ENCODE peak calls at places on chromosomes 13 and 19, in five cellular contexts. A, S, Y, K and H are unnamed samples.

GRCh38 chr19:57599377-57599760 is 316 bp upstream of the ZNF530 start:
- DNase-seq in A (no peak), Y (no peak), S (no peak), K (no peak), H (no peak)

GRCh38 chr13:33745370-33746324 is 72.3 kb upstream of the RFC3 start:
- DNase-seq in Y (no peak), A (no peak), K (no peak), S (no peak), H (no peak)

GRCh38 chr19:40266912-40267600 is 18.1 kb downstream of the AKT2 start:
- DNase-seq in Y (no peak), K (no peak), S (peak; percentile 30), A (no peak), H (no peak)

GRCh38 chr13:50844181-50844875 is 836 bp upstream of the DLEU7 start:
- DNase-seq in S (no peak), K (no peak), Y (no peak), A (no peak), H (no peak)

GRCh38 chr13:27313742-27314141 is 43.1 kb downstream of the RASL11A start:
- DNase-seq in S (no peak), Y (no peak), K (no peak), A (peak; percentile 22), H (no peak)

GRCh38 chr19:38949580-38950367 is 19.0 kb downstream of the MRPS12 start:
- DNase-seq in Y (peak; percentile 77), A (peak; percentile 25), S (peak; percentile 93), K (peak; percentile 80), H (peak; percentile 99)

GRCh38 chr13:52158629-52159158 is 703 bp downstream of the NEK3 start:
- DNase-seq in S (peak; percentile 31), A (peak; percentile 28), Y (peak; percentile 61), K (no peak), H (no peak)

GRCh38 chr19:50796128-50796633 is 6.0 kb downstream of the ACP4 start:
- DNase-seq in S (no peak), K (no peak), A (no peak), Y (no peak), H (no peak)

GRCh38 chr19:34368338-34368737 is 3.3 kb downstream of the GPI start:
- DNase-seq in S (no peak), K (no peak), Y (no peak), A (no peak), H (no peak)

GRCh38 chr13:21243045-21243842 is 66.8 kb downstream of the MRPL57 start:
- DNase-seq in K (no peak), A (no peak), S (peak; percentile 10), Y (no peak), H (no peak)

GRCh38 chr19:44796701-44797115 is 12.2 kb upstream of the BCAM start:
- DNase-seq in A (peak; percentile 23), K (no peak), Y (peak; percentile 38), S (peak; percentile 67), H (peak; percentile 55)

GRCh38 chr13:27135023-27135422 is 36.6 kb downstream of the USP12 start:
- DNase-seq in K (no peak), A (no peak), Y (no peak), S (no peak), H (no peak)

GRCh38 chr13:21615427-21615826 is 11.5 kb upstream of the MICU2 start:
- DNase-seq in S (no peak), A (no peak), Y (no peak), K (no peak), H (no peak)

GRCh38 chr13:40271931-40272775 is 394.3 kb downstream of the FOXO1 start:
- DNase-seq in K (no peak), Y (peak; percentile 13), A (peak; percentile 22), S (peak; percentile 23), H (no peak)

GRCh38 chr13:41398494-41399190 is 58.7 kb upstream of the RGCC start:
- DNase-seq in S (no peak), Y (no peak), K (no peak), A (no peak), H (no peak)

GRCh38 chr19:38308006-38308766 is 4.1 kb downstream of the C19orf33 start:
- DNase-seq in A (no peak), Y (no peak), K (no peak), S (no peak), H (no peak)

GRCh38 chr13:106958690-106959089 is 390.8 kb upstream of the ARGLU1 start:
- DNase-seq in A (no peak), S (no peak), K (no peak), Y (no peak), H (no peak)

GRCh38 chr13:29436291-29436690 is 159.2 kb downstream of the SLC7A1 start:
- DNase-seq in K (no peak), A (peak; percentile 70), S (no peak), Y (peak; percentile 66), H (no peak)

GRCh38 chr19:1503925-1504430 is 8.8 kb downstream of the ADAMTSL5 start:
- DNase-seq in S (no peak), A (no peak), K (no peak), Y (no peak), H (no peak)

GRCh38 chr13:108437496-108437895 is 168.0 kb downstream of the TNFSF13B start:
- DNase-seq in Y (no peak), S (no peak), A (no peak), K (no peak), H (no peak)

GRCh38 chr19:7251502-7251901 is 42.7 kb downstream of the INSR start:
- DNase-seq in Y (no peak), S (no peak), K (no peak), A (no peak), H (no peak)

GRCh38 chr19:48221628-48222027 is 34.1 kb downstream of the CARD8 start:
- DNase-seq in S (no peak), Y (no peak), K (no peak), A (no peak), H (no peak)

GRCh38 chr19:12788682-12789097 is 2.6 kb upstream of the JUNB start:
- DNase-seq in A (peak; percentile 75), Y (peak; percentile 88), K (no peak), S (peak; percentile 73), H (peak; percentile 59)

GRCh38 chr13:64529874-64530485 is 2700.2 kb downstream of the PCDH9 start:
- DNase-seq in S (peak; percentile 55), K (no peak), A (no peak), Y (peak; percentile 7), H (peak; percentile 40)

GRCh38 chr19:44753932-44754742 is 5.6 kb downstream of the BCL3 start:
- DNase-seq in A (peak; percentile 77), Y (peak; percentile 89), S (peak; percentile 69), K (no peak), H (peak; percentile 83)

GRCh38 chr13:110811751-110812110 is 98.2 kb downstream of the ING1 start:
- DNase-seq in Y (no peak), K (no peak), S (no peak), A (no peak), H (no peak)

GRCh38 chr13:110811008-110811720 is 97.7 kb downstream of the ING1 start:
- DNase-seq in Y (no peak), S (no peak), A (no peak), K (no peak), H (no peak)

GRCh38 chr13:110809871-110810486 is 96.5 kb downstream of the ING1 start:
- DNase-seq in Y (no peak), K (no peak), S (no peak), A (no peak), H (no peak)

GRCh38 chr13:110807546-110807945 is 94.0 kb downstream of the ING1 start:
- DNase-seq in Y (no peak), K (no peak), S (no peak), A (no peak), H (no peak)

DNA sequence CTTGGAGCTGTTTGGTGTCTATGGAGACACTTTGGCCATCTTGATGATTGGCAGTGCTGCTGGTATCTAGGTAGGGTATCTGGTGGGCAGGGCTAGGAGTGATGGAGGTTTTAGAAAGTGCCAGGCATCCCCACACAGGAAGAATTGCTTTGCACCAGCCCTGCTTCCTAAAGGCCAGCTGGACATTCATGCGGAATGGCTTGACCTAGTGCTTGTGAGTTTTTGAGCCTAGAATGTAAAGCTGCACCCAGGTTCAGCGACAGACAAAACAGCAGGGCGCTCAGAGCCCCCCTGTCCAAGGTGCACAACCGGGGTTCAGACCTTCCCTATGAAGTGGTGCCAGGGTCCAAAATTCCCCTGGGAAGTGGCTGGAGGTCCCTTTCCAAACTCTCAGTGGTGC is 93.1 kb downstream of the ING1 start:
- DNase-seq in A (no peak), S (no peak), K (no peak), Y (no peak), H (no peak)
- H3K23ac ChIP-seq in A (no peak overlapping the region), S (no peak overlapping the region), K (no peak overlapping the region), Y (no peak overlapping the region), H (no peak overlapping the region)

GRCh38 chr13:111491021-111491420 is 170.6 kb downstream of the TEX29 start:
- DNase-seq in S (no peak), A (no peak), K (no peak), Y (no peak), H (no peak)
- H3K23ac ChIP-seq in S (no peak overlapping the region), A (no peak overlapping the region), K (no peak overlapping the region), Y (no peak overlapping the region), H (no peak overlapping the region)

GRCh38 chr13:36495431-36495830 is 63.1 kb downstream of the CCNA1 start:
- DNase-seq in S (no peak), K (no peak), Y (no peak), A (no peak), H (no peak)

GRCh38 chr13:36493046-36493445 is 60.8 kb downstream of the CCNA1 start:
- DNase-seq in K (no peak), Y (no peak), S (no peak), A (no peak), H (no peak)

GRCh38 chr13:36490055-36490454 is 57.8 kb downstream of the CCNA1 start:
- DNase-seq in A (no peak), S (no peak), Y (no peak), K (no peak), H (no peak)
- H3K23ac ChIP-seq in A (no peak overlapping the region), S (no peak overlapping the region), Y (no peak overlapping the region), K (no peak overlapping the region), H (no peak overlapping the region)

GRCh38 chr19:18231775-18232174 is 5.5 kb upstream of the PDE4C start:
- DNase-seq in Y (no peak), S (no peak), A (no peak), K (no peak), H (no peak)

GRCh38 chr19:18230941-18231734 is 4.9 kb upstream of the PDE4C start:
- DNase-seq in A (no peak), K (no peak), Y (peak; percentile 31), S (no peak), H (no peak)

GRCh38 chr19:18234194-18234593 is 8.0 kb upstream of the PDE4C start:
- DNase-seq in Y (no peak), A (no peak), S (no peak), K (no peak), H (no peak)

GRCh38 chr19:18233224-18233825 is 7.1 kb upstream of the PDE4C start:
- DNase-seq in Y (peak; percentile 63), K (no peak), A (peak; percentile 39), S (no peak), H (peak; percentile 86)

DNA sequence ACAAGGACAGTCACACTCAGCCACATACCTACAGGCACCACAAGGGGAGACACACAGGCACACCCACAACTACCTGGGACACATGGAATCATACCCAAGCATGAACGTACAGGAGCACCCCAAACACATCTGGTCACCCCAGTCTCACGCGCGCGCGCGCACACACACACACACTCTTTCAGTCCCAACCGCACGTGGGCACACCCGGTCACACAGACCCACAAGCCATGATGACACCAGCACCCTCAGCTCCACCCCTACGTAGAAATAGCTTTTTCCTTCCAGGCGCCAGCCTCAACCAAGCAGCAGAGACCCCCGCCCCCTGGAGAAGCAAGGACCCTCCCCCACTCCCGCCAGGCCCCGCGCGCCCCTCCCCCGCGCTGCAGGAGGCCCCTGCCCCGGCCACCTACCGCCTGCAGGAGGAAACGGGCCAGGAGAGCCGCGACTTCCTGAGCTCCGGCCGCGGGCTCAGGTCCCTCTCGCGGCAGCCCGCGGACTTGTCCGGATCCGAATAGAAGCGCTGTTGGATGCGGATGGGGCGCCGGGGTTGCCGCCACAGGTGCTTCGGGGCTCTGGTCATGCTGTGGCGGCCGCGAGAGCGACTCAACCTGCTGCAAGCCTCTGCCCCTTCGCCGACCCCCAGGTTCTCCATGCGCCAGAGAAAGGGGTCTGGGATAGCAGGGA is 6.4 kb upstream of the PDE4C start:
- DNase-seq in K (peak; percentile 82), S (peak; percentile 94), A (no peak), Y (peak; percentile 47), H (peak; percentile 88)
- H3K23ac ChIP-seq in K (peak overlapping the region; percentile 65), S (no peak overlapping the region), A (no peak overlapping the region), Y (no peak overlapping the region), H (no peak overlapping the region)